ENCODE peak calls at places on chromosomes 16 and 17, in seven cellular contexts. One of them, this sample, is unnamed.

GRCh38 chr17:39578272-39578671 is 29.4 kb downstream of the NEUROD2 start:
- DNase-seq in retinal pigment epithelial cell: no peak
- DNase-seq in HFF-Myc: no peak
- DNase-seq in fibroblast of villous mesenchyme: no peak
- DNase-seq in psoas muscle: no peak
- DNase-seq in CD8-positive, alpha-beta T cell: no peak
- DNase-seq in fibroblast of pulmonary artery: no peak
- DNase-seq in this sample: no peak

GRCh38 chr17:12790806-12791148 is 1.5 kb downstream of the ARHGAP44 start:
- DNase-seq in retinal pigment epithelial cell: no peak
- DNase-seq in HFF-Myc: no peak
- DNase-seq in fibroblast of villous mesenchyme: no peak
- DNase-seq in psoas muscle: no peak
- DNase-seq in CD8-positive, alpha-beta T cell: no peak
- DNase-seq in fibroblast of pulmonary artery: no peak
- DNase-seq in this sample: no peak

GRCh38 chr17:81427446-81428120 is 32.3 kb downstream of the BAHCC1 start:
- DNase-seq in retinal pigment epithelial cell: peak; percentile 88
- DNase-seq in HFF-Myc: no peak
- DNase-seq in fibroblast of villous mesenchyme: no peak
- DNase-seq in psoas muscle: peak; percentile 81
- DNase-seq in CD8-positive, alpha-beta T cell: no peak
- DNase-seq in fibroblast of pulmonary artery: no peak
- DNase-seq in this sample: no peak

GRCh38 chr17:82754297-82755208 is 2.7 kb downstream of the TBCD start:
- DNase-seq in retinal pigment epithelial cell: peak; percentile 81
- DNase-seq in HFF-Myc: no peak
- DNase-seq in fibroblast of villous mesenchyme: peak; percentile 47
- DNase-seq in psoas muscle: no peak
- DNase-seq in CD8-positive, alpha-beta T cell: no peak
- DNase-seq in fibroblast of pulmonary artery: no peak
- DNase-seq in this sample: peak; percentile 73

GRCh38 chr16:30179931-30180330 is 3.5 kb upstream of the CORO1A start:
- DNase-seq in retinal pigment epithelial cell: no peak
- DNase-seq in HFF-Myc: no peak
- DNase-seq in fibroblast of villous mesenchyme: no peak
- DNase-seq in psoas muscle: no peak
- DNase-seq in CD8-positive, alpha-beta T cell: no peak
- DNase-seq in fibroblast of pulmonary artery: no peak
- DNase-seq in this sample: peak; percentile 9

GRCh38 chr16:54284319-54284930 is 2.2 kb downstream of the IRX3 start:
- DNase-seq in retinal pigment epithelial cell: no peak
- DNase-seq in HFF-Myc: no peak
- DNase-seq in fibroblast of villous mesenchyme: no peak
- DNase-seq in psoas muscle: no peak
- DNase-seq in CD8-positive, alpha-beta T cell: no peak
- DNase-seq in fibroblast of pulmonary artery: no peak
- DNase-seq in this sample: peak; percentile 92

GRCh38 chr17:33750943-33751701 is 458.0 kb upstream of the ASIC2 start:
- DNase-seq in retinal pigment epithelial cell: peak; percentile 15
- DNase-seq in HFF-Myc: peak; percentile 17
- DNase-seq in fibroblast of villous mesenchyme: peak; percentile 60
- DNase-seq in psoas muscle: peak; percentile 26
- DNase-seq in CD8-positive, alpha-beta T cell: peak; percentile 32
- DNase-seq in fibroblast of pulmonary artery: peak; percentile 70
- DNase-seq in this sample: no peak

GRCh38 chr16:82995927-82996441 is 369.2 kb downstream of the CDH13 start:
- DNase-seq in retinal pigment epithelial cell: peak; percentile 73
- DNase-seq in HFF-Myc: peak; percentile 91
- DNase-seq in fibroblast of villous mesenchyme: peak; percentile 95
- DNase-seq in psoas muscle: no peak
- DNase-seq in CD8-positive, alpha-beta T cell: no peak
- DNase-seq in fibroblast of pulmonary artery: peak; percentile 94
- DNase-seq in this sample: peak; percentile 75

GRCh38 chr16:86772671-86773338 is 194.5 kb downstream of the FOXL1 start:
- DNase-seq in retinal pigment epithelial cell: peak; percentile 85
- DNase-seq in HFF-Myc: no peak
- DNase-seq in fibroblast of villous mesenchyme: no peak
- DNase-seq in psoas muscle: no peak
- DNase-seq in CD8-positive, alpha-beta T cell: no peak
- DNase-seq in fibroblast of pulmonary artery: peak; percentile 30
- DNase-seq in this sample: peak; percentile 94

GRCh38 chr17:67359960-67360817 is 6.2 kb downstream of the PSMD12 start:
- DNase-seq in retinal pigment epithelial cell: no peak
- DNase-seq in HFF-Myc: no peak
- DNase-seq in fibroblast of villous mesenchyme: no peak
- DNase-seq in psoas muscle: no peak
- DNase-seq in CD8-positive, alpha-beta T cell: no peak
- DNase-seq in fibroblast of pulmonary artery: peak; percentile 42
- DNase-seq in this sample: peak; percentile 76

GRCh38 chr17:37089998-37090397 is 141.2 kb downstream of the AATF start:
- DNase-seq in retinal pigment epithelial cell: no peak
- DNase-seq in HFF-Myc: no peak
- DNase-seq in fibroblast of villous mesenchyme: peak; percentile 27
- DNase-seq in psoas muscle: no peak
- DNase-seq in CD8-positive, alpha-beta T cell: peak; percentile 21
- DNase-seq in fibroblast of pulmonary artery: peak; percentile 13
- DNase-seq in this sample: peak; percentile 69

GRCh38 chr17:5499790-5500189 is 13.4 kb downstream of the MIS12 start:
- DNase-seq in retinal pigment epithelial cell: no peak
- DNase-seq in HFF-Myc: no peak
- DNase-seq in fibroblast of villous mesenchyme: no peak
- DNase-seq in psoas muscle: no peak
- DNase-seq in CD8-positive, alpha-beta T cell: no peak
- DNase-seq in fibroblast of pulmonary artery: no peak
- DNase-seq in this sample: peak; percentile 81

GRCh38 chr16:84314373-84314772 is 19.7 kb downstream of the WFDC1 start:
- DNase-seq in retinal pigment epithelial cell: no peak
- DNase-seq in HFF-Myc: no peak
- DNase-seq in fibroblast of villous mesenchyme: no peak
- DNase-seq in psoas muscle: no peak
- DNase-seq in CD8-positive, alpha-beta T cell: no peak
- DNase-seq in fibroblast of pulmonary artery: no peak
- DNase-seq in this sample: no peak

GRCh38 chr16:50259334-50260205 is 6.8 kb upstream of the ADCY7 start:
- DNase-seq in retinal pigment epithelial cell: no peak
- DNase-seq in HFF-Myc: no peak
- DNase-seq in fibroblast of villous mesenchyme: peak; percentile 87
- DNase-seq in psoas muscle: peak; percentile 69
- DNase-seq in CD8-positive, alpha-beta T cell: no peak
- DNase-seq in fibroblast of pulmonary artery: peak; percentile 35
- DNase-seq in this sample: peak; percentile 72

GRCh38 chr17:40157972-40158371 is 17.6 kb downstream of the CASC3 start:
- DNase-seq in retinal pigment epithelial cell: no peak
- DNase-seq in HFF-Myc: no peak
- DNase-seq in fibroblast of villous mesenchyme: peak; percentile 11
- DNase-seq in psoas muscle: no peak
- DNase-seq in CD8-positive, alpha-beta T cell: no peak
- DNase-seq in fibroblast of pulmonary artery: no peak
- DNase-seq in this sample: no peak

GRCh38 chr17:3951420-3951819 is 12.8 kb downstream of the ATP2A3 start:
- DNase-seq in retinal pigment epithelial cell: no peak
- DNase-seq in HFF-Myc: no peak
- DNase-seq in fibroblast of villous mesenchyme: no peak
- DNase-seq in psoas muscle: no peak
- DNase-seq in CD8-positive, alpha-beta T cell: no peak
- DNase-seq in fibroblast of pulmonary artery: no peak
- DNase-seq in this sample: no peak

GRCh38 chr17:2709173-2709661 is 2.3 kb downstream of the CLUH start:
- DNase-seq in retinal pigment epithelial cell: no peak
- DNase-seq in HFF-Myc: no peak
- DNase-seq in fibroblast of villous mesenchyme: no peak
- DNase-seq in psoas muscle: peak; percentile 56
- DNase-seq in CD8-positive, alpha-beta T cell: no peak
- DNase-seq in fibroblast of pulmonary artery: no peak
- DNase-seq in this sample: peak; percentile 74

GRCh38 chr16:50662306-50662940 is 18.7 kb downstream of the SNX20 start:
- DNase-seq in retinal pigment epithelial cell: no peak
- DNase-seq in HFF-Myc: no peak
- DNase-seq in fibroblast of villous mesenchyme: no peak
- DNase-seq in psoas muscle: no peak
- DNase-seq in CD8-positive, alpha-beta T cell: no peak
- DNase-seq in fibroblast of pulmonary artery: no peak
- DNase-seq in this sample: no peak

GRCh38 chr17:81314410-81315169 is 19.5 kb upstream of the SLC38A10 start:
- DNase-seq in retinal pigment epithelial cell: no peak
- DNase-seq in HFF-Myc: no peak
- DNase-seq in fibroblast of villous mesenchyme: no peak
- DNase-seq in psoas muscle: no peak
- DNase-seq in CD8-positive, alpha-beta T cell: no peak
- DNase-seq in fibroblast of pulmonary artery: no peak
- DNase-seq in this sample: no peak

GRCh38 chr16:24834459-24835335 is 11.1 kb upstream of the SLC5A11 start:
- DNase-seq in retinal pigment epithelial cell: peak; percentile 22
- DNase-seq in HFF-Myc: no peak
- DNase-seq in fibroblast of villous mesenchyme: peak; percentile 36
- DNase-seq in psoas muscle: no peak
- DNase-seq in CD8-positive, alpha-beta T cell: no peak
- DNase-seq in fibroblast of pulmonary artery: peak; percentile 59
- DNase-seq in this sample: peak; percentile 68

GRCh38 chr16:10938321-10938720 is 3.9 kb downstream of the DEXI start:
- DNase-seq in retinal pigment epithelial cell: no peak
- DNase-seq in HFF-Myc: no peak
- DNase-seq in fibroblast of villous mesenchyme: no peak
- DNase-seq in psoas muscle: peak; percentile 21
- DNase-seq in CD8-positive, alpha-beta T cell: no peak
- DNase-seq in fibroblast of pulmonary artery: no peak
- DNase-seq in this sample: no peak

GRCh38 chr17:75010683-75011406 is 1.6 kb upstream of the MRPL58 start:
- DNase-seq in retinal pigment epithelial cell: peak; percentile 86
- DNase-seq in HFF-Myc: no peak
- DNase-seq in fibroblast of villous mesenchyme: peak; percentile 73
- DNase-seq in psoas muscle: no peak
- DNase-seq in CD8-positive, alpha-beta T cell: no peak
- DNase-seq in fibroblast of pulmonary artery: peak; percentile 42
- DNase-seq in this sample: no peak

GRCh38 chr17:54899721-54900456 is 763 bp upstream of the TOM1L1 start:
- DNase-seq in retinal pigment epithelial cell: no peak
- DNase-seq in HFF-Myc: no peak
- DNase-seq in fibroblast of villous mesenchyme: no peak
- DNase-seq in psoas muscle: no peak
- DNase-seq in CD8-positive, alpha-beta T cell: no peak
- DNase-seq in fibroblast of pulmonary artery: no peak
- DNase-seq in this sample: peak; percentile 65

GRCh38 chr16:28090646-28091377 is 27.3 kb upstream of the GSG1L start:
- DNase-seq in retinal pigment epithelial cell: peak; percentile 16
- DNase-seq in HFF-Myc: no peak
- DNase-seq in fibroblast of villous mesenchyme: no peak
- DNase-seq in psoas muscle: no peak
- DNase-seq in CD8-positive, alpha-beta T cell: no peak
- DNase-seq in fibroblast of pulmonary artery: peak; percentile 6
- DNase-seq in this sample: peak; percentile 92

GRCh38 chr16:87877942-87878507 is 8.7 kb upstream of the SLC7A5 start:
- DNase-seq in retinal pigment epithelial cell: no peak
- DNase-seq in HFF-Myc: no peak
- DNase-seq in fibroblast of villous mesenchyme: no peak
- DNase-seq in psoas muscle: no peak
- DNase-seq in CD8-positive, alpha-beta T cell: no peak
- DNase-seq in fibroblast of pulmonary artery: no peak
- DNase-seq in this sample: no peak

GRCh38 chr16:68285683-68286082 is 21.4 kb downstream of the SLC7A6 start:
- DNase-seq in retinal pigment epithelial cell: no peak
- DNase-seq in HFF-Myc: no peak
- DNase-seq in fibroblast of villous mesenchyme: no peak
- DNase-seq in psoas muscle: no peak
- DNase-seq in CD8-positive, alpha-beta T cell: no peak
- DNase-seq in fibroblast of pulmonary artery: no peak
- DNase-seq in this sample: no peak
- H3K4me3 ChIP-seq in retinal pigment epithelial cell: no peak overlapping the region
- H3K4me3 ChIP-seq in HFF-Myc: no peak overlapping the region
- H3K4me3 ChIP-seq in fibroblast of villous mesenchyme: no peak overlapping the region
- H3K4me3 ChIP-seq in psoas muscle: peak overlapping the region; percentile 18
- H3K4me3 ChIP-seq in CD8-positive, alpha-beta T cell: peak overlapping the region; percentile 45
- H3K4me3 ChIP-seq in fibroblast of pulmonary artery: no peak overlapping the region
- H3K4me3 ChIP-seq in this sample: no peak overlapping the region

DNA sequence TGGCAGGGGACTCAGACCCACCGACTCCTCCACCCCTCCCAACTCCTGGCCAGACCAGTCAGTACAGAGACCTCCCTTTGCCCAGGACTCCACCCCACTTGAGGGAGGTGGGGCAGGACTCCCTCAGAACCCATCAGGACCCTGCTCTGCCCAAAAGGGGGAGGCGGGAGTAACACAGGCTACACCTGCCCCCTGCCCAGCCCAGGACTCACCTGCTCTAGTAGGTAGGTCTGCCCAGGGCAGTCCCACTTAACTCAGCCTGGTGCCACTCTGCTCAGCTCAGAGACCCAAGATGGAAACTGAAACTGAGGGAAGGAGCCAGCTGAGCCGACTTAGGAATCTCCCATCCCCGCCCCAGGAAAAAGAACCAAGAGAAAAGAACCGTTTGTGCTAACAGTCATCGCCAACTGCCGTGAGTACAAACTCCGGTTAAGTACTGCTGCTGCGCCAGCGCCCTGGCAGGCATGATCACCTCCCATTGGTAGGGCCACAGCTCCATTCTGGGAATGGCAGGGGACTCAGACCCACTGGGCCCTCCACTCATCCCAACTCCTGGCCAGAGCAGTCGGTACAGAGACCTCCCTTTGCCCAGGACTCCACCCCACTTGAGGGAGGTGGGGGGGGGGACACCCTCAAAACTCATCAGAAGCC is 488 bp downstream of the DHX58 start:
- DNase-seq in retinal pigment epithelial cell: no peak
- DNase-seq in HFF-Myc: no peak
- DNase-seq in fibroblast of villous mesenchyme: peak; percentile 64
- DNase-seq in psoas muscle: no peak
- DNase-seq in CD8-positive, alpha-beta T cell: no peak
- DNase-seq in fibroblast of pulmonary artery: peak; percentile 25
- DNase-seq in this sample: peak; percentile 98
- TF ChIP-seq CTCF in retinal pigment epithelial cell: no peak
- TF ChIP-seq CTCF in HFF-Myc: no peak
- TF ChIP-seq CTCF in fibroblast of villous mesenchyme: no peak
- TF ChIP-seq CTCF in psoas muscle: no peak
- TF ChIP-seq CTCF in CD8-positive, alpha-beta T cell: no peak
- TF ChIP-seq CTCF in fibroblast of pulmonary artery: no peak
- TF ChIP-seq CTCF in this sample: no peak

GRCh38 chr16:15434079-15434424 is 336 bp upstream of the BMERB1 start:
- DNase-seq in retinal pigment epithelial cell: no peak
- DNase-seq in HFF-Myc: no peak
- DNase-seq in fibroblast of villous mesenchyme: no peak
- DNase-seq in psoas muscle: no peak
- DNase-seq in CD8-positive, alpha-beta T cell: no peak
- DNase-seq in fibroblast of pulmonary artery: no peak
- DNase-seq in this sample: no peak
- H3K4me3 ChIP-seq in retinal pigment epithelial cell: peak overlapping the region; percentile 87
- H3K4me3 ChIP-seq in HFF-Myc: peak overlapping the region; percentile 87
- H3K4me3 ChIP-seq in fibroblast of villous mesenchyme: peak overlapping the region; percentile 75
- H3K4me3 ChIP-seq in psoas muscle: peak overlapping the region; percentile 95
- H3K4me3 ChIP-seq in CD8-positive, alpha-beta T cell: peak overlapping the region; percentile 68
- H3K4me3 ChIP-seq in fibroblast of pulmonary artery: peak overlapping the region; percentile 81
- H3K4me3 ChIP-seq in this sample: peak overlapping the region; percentile 91

DNA sequence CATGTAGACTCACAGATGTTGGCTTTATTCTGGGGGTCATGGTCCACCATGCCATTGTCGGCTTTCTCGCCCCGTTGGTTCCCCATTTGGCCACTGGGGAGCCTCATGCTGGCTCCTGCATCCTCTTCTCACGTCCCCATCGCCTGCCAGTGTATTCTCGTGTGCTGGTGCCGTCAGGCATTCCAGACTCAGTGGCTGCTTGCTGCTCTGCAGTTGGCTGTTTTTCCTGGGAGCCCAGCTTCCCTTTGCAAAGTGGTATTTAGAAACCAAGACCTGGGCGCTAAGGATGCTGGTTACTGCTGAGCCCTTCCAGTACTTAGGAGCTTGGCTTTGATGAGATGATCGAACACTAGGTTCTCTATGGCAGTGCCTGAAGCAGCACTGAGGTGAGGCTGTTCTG is 19.1 kb downstream of the CRAMP1 start:
- DNase-seq in retinal pigment epithelial cell: no peak
- DNase-seq in HFF-Myc: no peak
- DNase-seq in fibroblast of villous mesenchyme: no peak
- DNase-seq in psoas muscle: no peak
- DNase-seq in CD8-positive, alpha-beta T cell: no peak
- DNase-seq in fibroblast of pulmonary artery: no peak
- DNase-seq in this sample: peak; percentile 38
- TF ChIP-seq CTCF in retinal pigment epithelial cell: no peak
- TF ChIP-seq CTCF in HFF-Myc: no peak
- TF ChIP-seq CTCF in fibroblast of villous mesenchyme: no peak
- TF ChIP-seq CTCF in psoas muscle: no peak
- TF ChIP-seq CTCF in CD8-positive, alpha-beta T cell: no peak
- TF ChIP-seq CTCF in fibroblast of pulmonary artery: no peak
- TF ChIP-seq CTCF in this sample: no peak